ENCODE peak calls at places on chromosomes 5 and 9, in four cellular contexts. C is suprapubic skin, B is HCT116, T is stomach. N is an unnamed sample.

GRCh38 chr9:135976531-135976930 is 15.4 kb upstream of the UBAC1 start:
- DNase-seq in C (no peak), B (no peak), T (no peak), N (no peak)

GRCh38 chr5:160978944-160979343 is 126.9 kb upstream of the ATP10B start:
- DNase-seq in C (no peak), B (no peak), T (no peak), N (no peak)

GRCh38 chr9:88396836-88397577 is 8.8 kb downstream of the SPIN1 start:
- DNase-seq in C (no peak), B (no peak), T (no peak), N (no peak)

GRCh38 chr5:115849258-115849798 is 7.6 kb downstream of the AP3S1 start:
- DNase-seq in C (no peak), B (no peak), T (no peak), N (no peak)

GRCh38 chr5:109739741-109740140 is 50.0 kb downstream of the MAN2A1 start:
- DNase-seq in C (no peak), B (no peak), T (no peak), N (no peak)

GRCh38 chr5:178137991-178138390 is 7.2 kb downstream of the RMND5B start:
- DNase-seq in C (no peak), B (no peak), T (no peak), N (no peak)

GRCh38 chr5:67495072-67495471 is 298.5 kb upstream of the CD180 start:
- DNase-seq in C (no peak), B (no peak), T (no peak), N (no peak)

GRCh38 chr9:76644647-76645250 is 119.5 kb upstream of the PCA3 start:
- DNase-seq in C (no peak), B (no peak), T (no peak), N (no peak)

GRCh38 chr5:8908055-8908683 is 637.7 kb downstream of the SEMA5A start:
- DNase-seq in C (no peak), B (no peak), T (no peak), N (no peak)

GRCh38 chr5:133387621-133388020 is 224.7 kb downstream of the FSTL4 start:
- DNase-seq in C (peak; percentile 62), B (no peak), T (no peak), N (no peak)

GRCh38 chr9:128828719-128829452 is 708 bp downstream of the SPOUT1 start:
- DNase-seq in C (no peak), B (no peak), T (no peak), N (no peak)

GRCh38 chr5:64635056-64635686 is 55.1 kb upstream of the SHISAL2B start:
- DNase-seq in C (no peak), B (peak; percentile 16), T (no peak), N (no peak)

GRCh38 chr9:92141144-92142129 is 26.2 kb upstream of the SPTLC1 start:
- DNase-seq in C (no peak), B (no peak), T (peak; percentile 45), N (no peak)

GRCh38 chr9:122190597-122191381 is 31.1 kb downstream of the MORN5 start:
- DNase-seq in C (no peak), B (no peak), T (peak; percentile 55), N (no peak)

GRCh38 chr9:86645303-86645702 is 291.1 kb upstream of the TUT7 start:
- DNase-seq in C (no peak), B (no peak), T (no peak), N (no peak)

GRCh38 chr9:757246-757881 is 84.1 kb upstream of the DMRT1 start:
- DNase-seq in C (peak; percentile 63), B (peak; percentile 24), T (no peak), N (peak; percentile 29)

GRCh38 chr9:76756273-76756650 is 8.0 kb upstream of the PCA3 start:
- DNase-seq in C (no peak), B (no peak), T (no peak), N (peak; percentile 6)

GRCh38 chr9:20242767-20243166 is 379.5 kb downstream of the MLLT3 start:
- DNase-seq in C (no peak), B (no peak), T (no peak), N (no peak)

GRCh38 chr5:10454591-10455272 is 13.1 kb downstream of the ROPN1L start:
- DNase-seq in C (no peak), B (no peak), T (no peak), N (no peak)

GRCh38 chr9:124024107-124024506 is 12.5 kb downstream of the LHX2 start:
- DNase-seq in C (no peak), B (no peak), T (no peak), N (no peak)

GRCh38 chr9:134641173-134641985 is at the start of gene COL5A1:
- DNase-seq in C (peak; percentile 93), B (no peak), T (peak; percentile 83), N (peak; percentile 92)

GRCh38 chr9:136807281-136808074 is at the start of gene RABL6:
- DNase-seq in C (peak; percentile 89), B (no peak), T (peak; percentile 79), N (peak; percentile 66)

GRCh38 chr5:68464424-68464823 is 248.9 kb downstream of the PIK3R1 start:
- DNase-seq in C (no peak), B (no peak), T (no peak), N (no peak)

GRCh38 chr5:119049824-119050449 is 20.9 kb upstream of the DMXL1 start:
- DNase-seq in C (no peak), B (no peak), T (no peak), N (no peak)

GRCh38 chr5:52491829-52492217 is 295.9 kb upstream of the ITGA1 start:
- DNase-seq in C (no peak), B (no peak), T (no peak), N (no peak)

GRCh38 chr5:147628054-147628895 is 118.4 kb upstream of the DPYSL3 start:
- DNase-seq in C (no peak), B (peak; percentile 64), T (peak; percentile 64), N (peak; percentile 60)

GRCh38 chr5:38190111-38190510 is 68.2 kb upstream of the EGFLAM start:
- DNase-seq in C (no peak), B (no peak), T (no peak), N (no peak)

GRCh38 chr5:19638461-19638860 is 349.5 kb downstream of the CDH18 start:
- DNase-seq in C (no peak), B (no peak), T (no peak), N (no peak)

GRCh38 chr5:10704949-10705621 is 55.9 kb downstream of the DAP start:
- DNase-seq in C (no peak), B (peak; percentile 70), T (no peak), N (no peak)

GRCh38 chr9:70979971-70980370 is 141.4 kb downstream of the TRPM3 start:
- DNase-seq in C (no peak), B (no peak), T (no peak), N (no peak)

GRCh38 chr5:172106511-172107356 is 81.3 kb downstream of the STK10 start:
- DNase-seq in C (no peak), B (no peak), T (peak; percentile 59), N (peak; percentile 39)

GRCh38 chr5:26323794-26324193 is 714.6 kb downstream of the CDH9 start:
- DNase-seq in C (no peak), B (no peak), T (no peak), N (no peak)

GRCh38 chr5:139768802-139769465 is 26.7 kb upstream of the PSD2 start:
- DNase-seq in C (no peak), B (no peak), T (no peak), N (no peak)

GRCh38 chr9:126676685-126677143 is 63.0 kb downstream of the LMX1B start:
- DNase-seq in C (no peak), B (no peak), T (no peak), N (no peak)

GRCh38 chr5:146440348-146440747 is 6.8 kb upstream of the TCERG1 start:
- DNase-seq in C (no peak), B (no peak), T (no peak), N (no peak)
- H3K9me3 ChIP-seq in C (no peaks in the 10 kb centered on the region), B (no peaks in the 10 kb centered on the region), T (no peaks in the 10 kb centered on the region), N (no peaks in the 10 kb centered on the region)

GRCh38 chr9:130732131-130732530 is 38.6 kb downstream of the EXOSC2 start:
- DNase-seq in C (no peak), B (no peak), T (no peak), N (no peak)
- TF ChIP-seq POLR2A in C (no peak), B (no peak), T (no peak), N (no peak)

DNA sequence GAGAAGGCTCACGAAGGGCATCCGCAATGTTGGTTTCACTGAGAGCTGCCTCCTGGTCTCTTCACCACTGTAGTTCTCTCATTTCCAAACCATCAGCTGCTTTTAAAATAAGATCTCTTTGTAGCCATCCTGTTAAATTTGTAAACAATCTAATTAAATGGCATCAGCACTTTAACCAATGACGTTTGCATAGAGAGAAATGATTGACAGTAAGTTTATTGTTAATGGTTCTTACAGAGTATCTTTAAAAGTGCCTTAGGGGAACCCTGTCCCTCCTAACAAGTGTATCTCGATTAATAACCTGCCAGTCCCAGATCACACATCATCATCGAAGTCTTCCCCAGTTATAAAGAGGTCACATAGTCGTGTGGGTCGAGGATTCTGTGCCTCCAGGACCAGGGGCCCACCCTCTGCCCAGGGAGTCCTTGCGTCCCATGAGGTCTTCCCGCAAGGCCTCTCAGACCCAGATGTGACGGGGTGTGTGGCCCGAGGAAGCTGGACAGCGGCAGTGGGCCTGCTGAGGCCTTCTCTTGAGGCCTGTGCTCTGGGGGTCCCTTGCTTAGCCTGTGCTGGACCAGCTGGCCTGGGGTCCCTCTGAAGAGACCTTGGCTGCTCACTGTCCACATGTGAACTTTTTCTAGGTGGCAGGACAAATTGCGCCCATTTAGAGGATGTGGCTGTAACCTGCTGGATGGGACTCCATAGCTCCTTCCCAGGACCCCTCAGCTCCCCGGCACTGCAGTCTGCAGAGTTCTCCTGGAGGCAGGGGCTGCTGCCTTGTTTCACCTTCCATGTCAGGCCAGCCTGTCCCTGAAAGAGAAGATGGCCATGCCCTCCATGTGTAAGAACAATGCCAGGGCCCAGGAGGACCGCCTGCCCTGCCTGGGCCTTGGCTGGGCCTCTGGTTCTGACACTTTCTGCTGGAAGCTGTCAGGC is 16.6 kb downstream of the SQSTM1 start:
- DNase-seq in C (no peak), B (no peak), T (no peak), N (no peak)
- TF ChIP-seq POLR2AphosphoS5 in C (no peak), B (no peak), T (peak; percentile 10), N (no peak)

DNA sequence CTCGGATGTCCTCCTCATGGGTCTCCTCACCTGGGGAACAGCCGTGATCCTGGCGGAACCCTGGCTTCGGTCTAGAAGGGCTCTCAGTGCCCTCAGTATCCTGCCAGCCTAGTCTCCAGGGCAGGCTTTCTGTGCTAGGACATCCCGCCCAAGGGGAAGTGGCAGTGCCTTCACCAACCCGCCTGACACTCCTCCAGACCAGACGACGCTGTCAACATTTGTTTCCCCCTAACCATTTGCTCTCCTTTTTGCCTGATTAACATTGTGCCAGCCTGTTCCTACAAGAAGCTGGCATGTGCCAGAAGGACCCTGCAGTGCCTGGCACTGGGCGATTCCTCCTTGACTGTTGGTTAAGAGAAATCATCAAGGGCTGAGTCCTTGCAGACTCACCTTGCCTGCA is 358.9 kb upstream of the IRX2 start:
- DNase-seq in C (no peak), B (no peak), T (no peak), N (no peak)
- H3K9me3 ChIP-seq in C (no peaks in the 10 kb centered on the region), B (peaks cover 16% of the 10 kb centered on the region), T (no peaks in the 10 kb centered on the region), N (no peaks in the 10 kb centered on the region)

GRCh38 chr5:138753794-138754698 is 821 bp downstream of the CTNNA1 start:
- DNase-seq in C (peak; percentile 98), B (peak; percentile 80), T (peak; percentile 94), N (peak; percentile 85)
- TF ChIP-seq POLR2A in C (no peak), B (no peak), T (no peak), N (no peak)

GRCh38 chr9:94945191-94946144 is 219.0 kb downstream of the AOPEP start:
- DNase-seq in C (no peak), B (no peak), T (no peak), N (no peak)
- TF ChIP-seq POLR2AphosphoS5 in C (no peak), B (no peak), T (no peak), N (no peak)

N was measured in prostate gland.